ENCODE peak calls at places on chromosome 1, in ten cellular contexts. U, J, E, W, C, Q, D, O, X and Z are unnamed samples.

GRCh38 chr1:153962088-153963029 is 978 bp downstream of the SLC39A1 start:
- DNase-seq in U (peak), J (peak), E (peak), W (peak), C (peak), Q (peak), D (no peak), O (no peak), X (no peak), Z (peak)

GRCh38 chr1:183810172-183810571 is 5.3 kb downstream of the RGL1 start:
- DNase-seq in U (no peak), J (no peak), E (no peak), W (no peak), C (no peak), Q (no peak), D (no peak), O (no peak), X (no peak), Z (no peak)

GRCh38 chr1:241688940-241689368 is 36.9 kb downstream of the WDR64 start:
- DNase-seq in U (no peak), J (peak), E (peak), W (peak), C (peak), Q (no peak), D (peak), O (no peak), X (no peak), Z (peak)

GRCh38 chr1:237873487-237873927 is 17.2 kb downstream of the ZP4 start:
- DNase-seq in U (no peak), J (peak), E (peak), W (peak), C (peak), Q (peak), D (no peak), O (no peak), X (no peak), Z (peak)

GRCh38 chr1:243408479-243408878 is 152.6 kb downstream of the SDCCAG8 start:
- DNase-seq in U (no peak), J (no peak), E (no peak), W (no peak), C (no peak), Q (no peak), D (no peak), O (no peak), X (no peak), Z (no peak)

GRCh38 chr1:192968323-192968722 is 90.8 kb downstream of the UCHL5 start:
- DNase-seq in U (no peak), J (no peak), E (no peak), W (no peak), C (no peak), Q (no peak), D (no peak), O (no peak), X (no peak), Z (no peak)

GRCh38 chr1:229887043-229887822 is 179.8 kb upstream of the GALNT2 start:
- DNase-seq in U (no peak), J (no peak), E (no peak), W (no peak), C (no peak), Q (no peak), D (no peak), O (no peak), X (no peak), Z (peak)

GRCh38 chr1:219686171-219686570 is 73.3 kb upstream of the ZC3H11B start:
- DNase-seq in U (no peak), J (no peak), E (no peak), W (no peak), C (no peak), Q (no peak), D (no peak), O (no peak), X (no peak), Z (no peak)

GRCh38 chr1:172894345-172895049 is 156.2 kb downstream of the TNFSF18 start:
- DNase-seq in U (no peak), J (no peak), E (no peak), W (no peak), C (no peak), Q (no peak), D (no peak), O (peak), X (no peak), Z (no peak)

GRCh38 chr1:47710075-47711071 is 272.5 kb downstream of the FOXD2 start:
- DNase-seq in U (peak), J (peak), E (peak), W (peak), C (peak), Q (peak), D (peak), O (peak), X (no peak), Z (peak)

GRCh38 chr1:25727819-25728286 is 72.1 kb upstream of the SELENON start:
- DNase-seq in U (no peak), J (peak), E (peak), W (no peak), C (peak), Q (peak), D (peak), O (no peak), X (no peak), Z (no peak)

GRCh38 chr1:77796695-77797405 is 17.4 kb downstream of the MIGA1 start:
- DNase-seq in U (no peak), J (no peak), E (peak), W (no peak), C (no peak), Q (no peak), D (no peak), O (no peak), X (no peak), Z (no peak)

GRCh38 chr1:170741678-170742077 is 77.7 kb downstream of the PRRX1 start:
- DNase-seq in U (no peak), J (no peak), E (no peak), W (no peak), C (no peak), Q (no peak), D (no peak), O (no peak), X (no peak), Z (no peak)

GRCh38 chr1:214422137-214422671 is 129.2 kb downstream of the PTPN14 start:
- DNase-seq in U (no peak), J (peak), E (peak), W (peak), C (peak), Q (no peak), D (no peak), O (no peak), X (no peak), Z (peak)

GRCh38 chr1:228364068-228364705 is 42.4 kb downstream of the TRIM11 start:
- DNase-seq in U (no peak), J (no peak), E (no peak), W (no peak), C (no peak), Q (no peak), D (no peak), O (no peak), X (no peak), Z (no peak)

GRCh38 chr1:45444609-45445131 is 46.3 kb downstream of the TESK2 start:
- DNase-seq in U (peak), J (no peak), E (peak), W (no peak), C (no peak), Q (no peak), D (no peak), O (no peak), X (no peak), Z (peak)

GRCh38 chr1:10075732-10076131 is 43.0 kb downstream of the UBE4B start:
- DNase-seq in U (no peak), J (no peak), E (no peak), W (no peak), C (no peak), Q (no peak), D (no peak), O (no peak), X (no peak), Z (no peak)

GRCh38 chr1:67316180-67316902 is 8.7 kb downstream of the IL12RB2 start:
- DNase-seq in U (no peak), J (no peak), E (no peak), W (no peak), C (no peak), Q (no peak), D (no peak), O (no peak), X (no peak), Z (peak)

GRCh38 chr1:156726549-156727226 is 1.6 kb upstream of the METTL25B start:
- DNase-seq in U (peak), J (peak), E (peak), W (peak), C (peak), Q (peak), D (peak), O (peak), X (no peak), Z (peak)

GRCh38 chr1:65952692-65953091 is 160.0 kb downstream of the PDE4B start:
- DNase-seq in U (no peak), J (peak), E (peak), W (no peak), C (peak), Q (no peak), D (no peak), O (no peak), X (no peak), Z (no peak)

GRCh38 chr1:65946960-65947359 is 154.3 kb downstream of the PDE4B start:
- DNase-seq in U (no peak), J (no peak), E (no peak), W (peak), C (no peak), Q (no peak), D (no peak), O (no peak), X (no peak), Z (no peak)

GRCh38 chr1:65948609-65949229 is 156.0 kb downstream of the PDE4B start:
- DNase-seq in U (no peak), J (peak), E (peak), W (peak), C (peak), Q (no peak), D (no peak), O (no peak), X (no peak), Z (peak)

GRCh38 chr1:65949230-65949626 is 156.5 kb downstream of the PDE4B start:
- DNase-seq in U (no peak), J (peak), E (peak), W (peak), C (peak), Q (no peak), D (no peak), O (no peak), X (no peak), Z (no peak)

DNA sequence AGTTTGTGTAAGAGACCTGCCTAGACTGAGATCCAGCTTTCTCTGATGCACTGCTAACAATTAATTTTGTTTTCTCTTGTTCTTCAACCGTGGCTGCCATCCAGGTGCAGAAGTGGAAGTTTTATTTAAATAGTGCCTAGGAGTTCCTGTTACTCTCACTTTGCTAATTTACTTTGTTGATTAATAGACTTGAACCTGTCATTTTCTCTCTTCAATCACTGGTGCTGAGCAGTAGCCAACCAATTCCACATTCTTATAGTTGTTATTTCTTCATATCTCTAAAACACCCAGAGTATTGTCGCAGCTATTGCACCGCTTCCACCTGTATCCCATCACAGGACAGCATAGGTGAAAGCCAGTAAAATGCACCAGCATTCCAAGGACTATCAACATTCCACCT is 157.2 kb downstream of the PDE4B start:
- DNase-seq in U (no peak), J (no peak), E (no peak), W (no peak), C (no peak), Q (no peak), D (no peak), O (no peak), X (no peak), Z (no peak)
- H3K4me3 ChIP-seq in U (no peak), J (no peak), E (no peak), W (no peak), C (no peak), Q (no peak), D (no peak), O (no peak), X (no peak), Z (no peak)

GRCh38 chr1:88503656-88504055 is 180.4 kb upstream of the PKN2 start:
- DNase-seq in U (no peak), J (no peak), E (no peak), W (no peak), C (no peak), Q (no peak), D (no peak), O (no peak), X (no peak), Z (no peak)

GRCh38 chr1:88502814-88503339 is 181.2 kb upstream of the PKN2 start:
- DNase-seq in U (no peak), J (no peak), E (no peak), W (no peak), C (no peak), Q (no peak), D (no peak), O (no peak), X (no peak), Z (no peak)

GRCh38 chr1:88509369-88509768 is 174.7 kb upstream of the PKN2 start:
- DNase-seq in U (no peak), J (peak), E (peak), W (peak), C (peak), Q (no peak), D (no peak), O (no peak), X (no peak), Z (peak)

DNA sequence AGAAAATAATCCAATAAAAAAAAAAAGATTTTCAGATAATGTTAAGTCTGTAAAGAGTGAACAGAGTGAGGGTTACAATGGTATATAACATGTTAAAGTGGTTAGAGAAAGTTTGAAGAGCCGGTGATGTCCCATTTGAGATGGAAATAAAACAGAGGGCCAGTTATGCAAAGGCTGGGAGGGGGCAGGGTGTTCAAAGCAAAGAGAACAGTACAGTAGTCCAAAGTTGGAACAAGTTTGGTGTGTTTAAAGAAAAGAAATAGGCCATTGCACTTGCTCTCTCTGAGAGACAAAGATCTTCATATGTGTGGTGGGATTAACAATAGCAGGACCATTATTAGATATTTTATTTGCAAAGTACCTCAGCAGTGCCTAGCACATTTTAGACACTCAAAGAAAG is 179.5 kb upstream of the PKN2 start:
- DNase-seq in U (no peak), J (no peak), E (no peak), W (no peak), C (no peak), Q (no peak), D (no peak), O (no peak), X (no peak), Z (no peak)
- TF ChIP-seq CTCF in U (no peak), J (no peak), E (no peak), W (no peak), C (no peak), Q (no peak), D (no peak), O (no peak), X (no peak), Z (no peak)

DNA sequence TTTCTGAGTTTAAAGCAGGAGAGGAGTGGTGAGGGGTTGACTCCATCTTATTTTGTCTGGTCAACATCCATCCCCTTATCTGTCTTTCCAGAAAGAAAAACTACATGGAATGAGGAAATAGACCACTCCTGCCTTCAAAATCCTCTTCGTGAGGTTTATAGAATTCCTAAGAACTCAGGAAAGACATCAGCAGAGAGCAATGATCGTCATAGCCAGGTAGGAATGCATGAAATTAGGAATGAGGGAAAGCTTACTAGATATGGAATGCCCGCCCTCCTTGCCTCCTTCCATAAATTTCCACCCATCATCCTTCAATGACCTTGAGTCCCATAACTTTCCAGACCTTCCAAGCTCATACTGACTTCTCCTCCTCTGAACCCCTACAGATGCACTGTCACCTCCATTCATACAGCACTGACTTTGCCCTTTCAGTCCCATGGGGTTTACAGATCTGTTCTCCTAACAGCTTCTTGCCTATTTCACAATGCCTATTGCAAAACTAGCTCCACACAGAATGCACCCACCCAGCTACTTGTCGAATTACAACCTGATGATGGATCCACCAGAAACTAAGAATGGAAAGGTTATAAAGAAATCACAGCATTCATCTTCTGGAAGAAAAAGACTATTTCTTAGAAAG is 23.7 kb upstream of the PPP1R15B start:
- DNase-seq in U (no peak), J (peak), E (peak), W (peak), C (peak), Q (no peak), D (no peak), O (no peak), X (no peak), Z (peak)
- H3K4me3 ChIP-seq in U (no peak), J (no peak), E (no peak), W (no peak), C (no peak), Q (no peak), D (no peak), O (no peak), X (no peak), Z (no peak)

DNA sequence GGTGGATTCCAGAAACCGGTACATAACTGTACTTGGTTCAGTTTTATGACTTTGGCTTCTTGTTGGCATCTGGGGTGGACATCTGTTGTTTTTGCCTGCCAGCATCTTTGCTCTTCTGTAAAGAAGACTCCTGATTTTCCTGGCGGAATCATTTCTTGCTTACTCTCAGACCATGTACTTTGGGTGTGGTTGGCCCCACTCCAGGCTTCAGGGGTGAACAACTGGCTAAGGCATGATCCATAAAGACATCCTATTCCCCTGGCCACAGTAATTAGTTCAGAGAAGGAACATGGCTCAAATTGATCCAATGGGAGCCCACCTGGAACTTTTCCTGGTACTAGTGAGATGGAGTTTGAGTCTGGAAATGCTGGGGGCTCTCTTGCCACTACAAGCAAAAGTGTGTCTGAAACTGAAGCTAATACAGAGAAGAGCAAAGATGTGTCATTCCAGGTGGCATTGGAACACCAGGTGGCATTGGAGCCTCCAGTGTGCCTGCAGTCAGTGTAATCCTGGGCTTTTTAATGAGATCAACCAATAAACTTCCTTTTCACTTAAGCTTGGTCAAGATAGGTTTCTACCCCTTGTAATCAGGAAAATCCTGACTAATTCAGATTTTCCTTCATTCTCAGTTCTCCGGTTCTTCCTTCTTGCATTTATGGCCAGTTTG is 332.4 kb upstream of the CAMK1G start:
- DNase-seq in U (no peak), J (no peak), E (no peak), W (no peak), C (no peak), Q (no peak), D (no peak), O (no peak), X (no peak), Z (peak)
- TF ChIP-seq CTCF in U (no peak), J (no peak), E (no peak), W (no peak), C (no peak), Q (no peak), D (no peak), O (no peak), X (peak), Z (peak)

DNA sequence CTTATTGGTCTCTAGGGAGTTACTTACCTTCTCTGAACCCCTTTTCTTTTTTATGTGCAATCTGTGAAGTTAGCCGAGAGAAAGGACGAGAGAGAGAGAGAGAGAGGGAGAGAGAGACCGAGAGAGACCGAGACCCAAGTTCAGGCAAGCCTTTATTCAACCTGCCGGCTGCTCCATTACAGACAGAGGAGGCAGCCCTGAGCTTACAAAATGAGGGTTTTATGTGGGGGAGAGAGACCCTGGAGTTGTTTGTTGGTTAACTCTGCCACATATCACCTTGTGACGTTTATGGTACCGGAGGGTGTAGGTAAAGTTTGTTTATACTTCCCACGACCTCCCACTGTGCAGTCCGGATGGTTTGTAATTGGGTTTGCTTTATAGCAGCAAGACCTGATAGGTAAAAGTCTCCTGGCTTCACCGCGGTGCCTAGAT is 1.5 kb upstream of the MCOLN3 start:
- DNase-seq in U (no peak), J (no peak), E (no peak), W (no peak), C (no peak), Q (peak), D (no peak), O (no peak), X (no peak), Z (no peak)
- H3K4me3 ChIP-seq in U (no peak), J (no peak), E (no peak), W (no peak), C (no peak), Q (peak), D (no peak), O (no peak), X (no peak), Z (no peak)

GRCh38 chr1:161373442-161373841 is 5.8 kb upstream of the CFAP126 start:
- DNase-seq in U (no peak), J (no peak), E (no peak), W (no peak), C (no peak), Q (no peak), D (no peak), O (no peak), X (no peak), Z (no peak)

GRCh38 chr1:161379071-161379470 is 11.4 kb upstream of the CFAP126 start:
- DNase-seq in U (no peak), J (peak), E (no peak), W (no peak), C (no peak), Q (peak), D (no peak), O (no peak), X (no peak), Z (peak)

GRCh38 chr1:161378014-161378413 is 10.3 kb upstream of the CFAP126 start:
- DNase-seq in U (no peak), J (no peak), E (no peak), W (no peak), C (no peak), Q (no peak), D (no peak), O (no peak), X (no peak), Z (no peak)

DNA sequence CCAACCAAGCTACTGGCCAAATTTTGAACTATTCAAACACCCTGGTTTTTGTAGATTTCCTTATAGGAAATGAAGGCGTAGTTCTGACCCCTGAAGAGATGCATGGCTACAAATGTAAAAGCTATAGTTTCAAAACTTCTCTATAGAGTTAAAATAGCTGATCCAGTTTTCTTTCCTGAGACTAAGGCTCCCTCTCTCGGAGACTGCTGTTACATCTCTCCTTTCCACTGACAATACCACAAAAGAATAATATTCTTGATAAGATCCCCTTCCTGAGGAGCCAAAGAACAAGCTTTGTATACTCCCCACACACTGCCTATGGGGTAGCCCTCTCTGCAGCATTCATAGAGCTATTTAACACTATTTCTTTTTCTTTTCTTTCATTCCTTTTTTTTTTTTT is 6.7 kb upstream of the CFAP126 start:
- DNase-seq in U (peak), J (peak), E (peak), W (no peak), C (peak), Q (peak), D (no peak), O (peak), X (no peak), Z (no peak)
- TF ChIP-seq CTCF in U (peak), J (peak), E (peak), W (peak), C (peak), Q (peak), D (peak), O (peak), X (peak), Z (peak)